ENCODE peak calls at places on chromosomes 3 and 15, in five cellular contexts. G is effector memory CD8-positive, alpha-beta T cell; I is NCI-H1092; M is activated T-cell treated with anti-CD3 and anti-CD28 coated beads for 1 hour; L is WTC11. U is an unnamed sample.

GRCh38 chr15:35740761-35741160 is 194.8 kb upstream of the DPH6 start:
- DNase-seq in L (no peak), G (no peak), I (no peak), M (no peak), U (peak; percentile 58)

GRCh38 chr3:194974468-194975135 is 288.9 kb downstream of the FAM43A start:
- DNase-seq in L (no peak), M (no peak), G (no peak), I (no peak), U (no peak)

GRCh38 chr3:177126015-177126773 is 71.1 kb downstream of the TBL1XR1 start:
- DNase-seq in M (no peak), G (no peak), L (no peak), I (no peak), U (peak; percentile 48)

GRCh38 chr3:9183811-9184463 is 65.5 kb downstream of the SRGAP3 start:
- DNase-seq in G (no peak), I (peak; percentile 43), L (peak; percentile 63), M (no peak), U (no peak)

GRCh38 chr15:90810354-90810753 is 58.0 kb upstream of the FURIN start:
- DNase-seq in L (no peak), I (no peak), G (no peak), M (no peak), U (no peak)

GRCh38 chr3:51712511-51712931 is 5.7 kb downstream of the GRM2 start:
- DNase-seq in M (no peak), I (no peak), G (no peak), L (peak; percentile 1), U (no peak)

GRCh38 chr3:99213019-99213418 is 311.5 kb upstream of the DCBLD2 start:
- DNase-seq in L (no peak), G (no peak), M (no peak), I (no peak), U (no peak)

GRCh38 chr15:52180196-52180835 is 10.9 kb downstream of the GNB5 start:
- DNase-seq in G (peak; percentile 43), M (peak; percentile 33), L (no peak), I (no peak), U (no peak)

GRCh38 chr3:146313411-146314111 is 62.7 kb upstream of the PLSCR4 start:
- DNase-seq in M (no peak), L (no peak), G (no peak), I (no peak), U (peak; percentile 46)

GRCh38 chr3:197749601-197750395 is at the start of gene FYTTD1:
- DNase-seq in I (peak; percentile 87), L (peak; percentile 74), M (peak; percentile 82), G (peak; percentile 85), U (peak; percentile 70)